ENCODE peak calls at places on chromosomes 5 and 9, in six cellular contexts. One of them, this sample, is unnamed.
A peak's percentile ranks its signal among the peaks of the same experiment; 100 is the strongest.

GRCh38 chr9:97518909-97519307 is 17.4 kb downstream of the TMOD1 start:
- DNase-seq in PC-3: peak; percentile 80
- DNase-seq in RWPE1: peak; percentile 71
- DNase-seq in H9: no peak
- DNase-seq in germinal center: no peak
- DNase-seq in non-pigmented ciliary epithelial cell: no peak
- DNase-seq in this sample: no peak

GRCh38 chr9:31730398-31730797 is 654.0 kb upstream of the ACO1 start:
- DNase-seq in PC-3: no peak
- DNase-seq in germinal center: no peak
- DNase-seq in non-pigmented ciliary epithelial cell: no peak
- DNase-seq in RWPE1: no peak
- DNase-seq in H9: no peak
- DNase-seq in this sample: no peak

GRCh38 chr5:125326114-125326513 is 579.7 kb upstream of the ZNF608 start:
- DNase-seq in germinal center: no peak
- DNase-seq in PC-3: peak; percentile 52
- DNase-seq in H9: no peak
- DNase-seq in non-pigmented ciliary epithelial cell: peak; percentile 66
- DNase-seq in RWPE1: peak; percentile 82
- DNase-seq in this sample: peak; percentile 41

GRCh38 chr9:77375956-77376532 is 198.7 kb downstream of the VPS13A start:
- DNase-seq in H9: no peak
- DNase-seq in germinal center: no peak
- DNase-seq in RWPE1: no peak
- DNase-seq in PC-3: no peak
- DNase-seq in non-pigmented ciliary epithelial cell: no peak
- DNase-seq in this sample: peak; percentile 66

GRCh38 chr5:80369521-80369920 is 38.3 kb upstream of the ZFYVE16 start:
- DNase-seq in RWPE1: no peak
- DNase-seq in germinal center: no peak
- DNase-seq in H9: no peak
- DNase-seq in PC-3: no peak
- DNase-seq in non-pigmented ciliary epithelial cell: no peak
- DNase-seq in this sample: peak; percentile 83

GRCh38 chr5:66113160-66113559 is 30.9 kb upstream of the SREK1 start:
- DNase-seq in germinal center: no peak
- DNase-seq in non-pigmented ciliary epithelial cell: no peak
- DNase-seq in RWPE1: peak; percentile 41
- DNase-seq in H9: no peak
- DNase-seq in PC-3: peak; percentile 62
- DNase-seq in this sample: peak; percentile 19

GRCh38 chr9:16329699-16330113 is 540.8 kb downstream of the BNC2 start:
- DNase-seq in RWPE1: no peak
- DNase-seq in PC-3: no peak
- DNase-seq in H9: no peak
- DNase-seq in non-pigmented ciliary epithelial cell: no peak
- DNase-seq in germinal center: no peak
- DNase-seq in this sample: no peak

GRCh38 chr5:57779383-57780223 is 297.0 kb upstream of the ACTBL2 start:
- DNase-seq in PC-3: peak; percentile 83
- DNase-seq in germinal center: no peak
- DNase-seq in non-pigmented ciliary epithelial cell: peak; percentile 60
- DNase-seq in RWPE1: peak; percentile 66
- DNase-seq in H9: peak; percentile 32
- DNase-seq in this sample: peak; percentile 46

GRCh38 chr5:78677777-78678668 is 29.5 kb upstream of the LHFPL2 start:
- DNase-seq in PC-3: peak; percentile 85
- DNase-seq in RWPE1: peak; percentile 61
- DNase-seq in H9: no peak
- DNase-seq in non-pigmented ciliary epithelial cell: peak; percentile 95
- DNase-seq in germinal center: no peak
- DNase-seq in this sample: peak; percentile 14

GRCh38 chr5:135212361-135213033 is 178.5 kb upstream of the PITX1 start:
- DNase-seq in H9: peak; percentile 12
- DNase-seq in germinal center: no peak
- DNase-seq in RWPE1: no peak
- DNase-seq in non-pigmented ciliary epithelial cell: no peak
- DNase-seq in PC-3: no peak
- DNase-seq in this sample: no peak

GRCh38 chr9:89740722-89741121 is 135.9 kb downstream of the GADD45G start:
- DNase-seq in H9: no peak
- DNase-seq in RWPE1: no peak
- DNase-seq in non-pigmented ciliary epithelial cell: no peak
- DNase-seq in germinal center: peak; percentile 44
- DNase-seq in PC-3: no peak
- DNase-seq in this sample: no peak

GRCh38 chr5:16907270-16907669 is 28.8 kb downstream of the MYO10 start:
- DNase-seq in PC-3: no peak
- DNase-seq in non-pigmented ciliary epithelial cell: no peak
- DNase-seq in RWPE1: no peak
- DNase-seq in H9: no peak
- DNase-seq in germinal center: no peak
- DNase-seq in this sample: no peak

GRCh38 chr5:160083012-160083436 is 36.2 kb downstream of the PWWP2A start:
- DNase-seq in non-pigmented ciliary epithelial cell: peak; percentile 52
- DNase-seq in H9: no peak
- DNase-seq in RWPE1: peak; percentile 70
- DNase-seq in PC-3: peak; percentile 77
- DNase-seq in germinal center: no peak
- DNase-seq in this sample: no peak

GRCh38 chr9:121253162-121253561 is 14.8 kb upstream of the GSN start:
- DNase-seq in PC-3: no peak
- DNase-seq in non-pigmented ciliary epithelial cell: no peak
- DNase-seq in RWPE1: no peak
- DNase-seq in germinal center: no peak
- DNase-seq in H9: no peak
- DNase-seq in this sample: no peak

GRCh38 chr5:73826761-73827450 is 200.9 kb downstream of the ARHGEF28 start:
- DNase-seq in H9: no peak
- DNase-seq in PC-3: no peak
- DNase-seq in RWPE1: peak; percentile 77
- DNase-seq in germinal center: no peak
- DNase-seq in non-pigmented ciliary epithelial cell: peak; percentile 74
- DNase-seq in this sample: no peak

GRCh38 chr5:6576861-6577501 is 55.9 kb downstream of the NSUN2 start:
- DNase-seq in RWPE1: peak; percentile 53
- DNase-seq in germinal center: peak; percentile 26
- DNase-seq in H9: peak; percentile 51
- DNase-seq in non-pigmented ciliary epithelial cell: peak; percentile 17
- DNase-seq in PC-3: peak; percentile 96
- DNase-seq in this sample: peak; percentile 2

GRCh38 chr9:91948423-91949292 is 1.4 kb downstream of the ROR2 start:
- DNase-seq in germinal center: peak; percentile 30
- DNase-seq in non-pigmented ciliary epithelial cell: no peak
- DNase-seq in H9: peak; percentile 77
- DNase-seq in PC-3: no peak
- DNase-seq in RWPE1: peak; percentile 75
- DNase-seq in this sample: no peak

GRCh38 chr5:134003957-134004625 is 684 bp downstream of the VDAC1 start:
- DNase-seq in H9: no peak
- DNase-seq in RWPE1: peak; percentile 54
- DNase-seq in PC-3: no peak
- DNase-seq in germinal center: peak; percentile 56
- DNase-seq in non-pigmented ciliary epithelial cell: no peak
- DNase-seq in this sample: no peak

GRCh38 chr5:148005788-148006520 is 57.8 kb upstream of the SPINK5 start:
- DNase-seq in H9: peak; percentile 89
- DNase-seq in germinal center: no peak
- DNase-seq in PC-3: peak; percentile 21
- DNase-seq in RWPE1: no peak
- DNase-seq in non-pigmented ciliary epithelial cell: no peak
- DNase-seq in this sample: no peak

This sample was measured in retinal pigment epithelial cell.